ENCODE peak calls at places on chromosomes 2 and 18, in ten cellular contexts. Y is Panc1; B is NCI-H1092 treated with DMSO at 0.1 percent for 48 hours; X is endothelial cell; K is fibroblast of villous mesenchyme; J is neural crest cell; A is naive thymus-derived CD8-positive, alpha-beta T cell; H is ACHN; D is naive B cell; Z is amygdala. O is an unnamed sample.

GRCh38 chr2:19541884-19542283 is 183.5 kb upstream of the OSR1 start:
- DNase-seq in Y (no peak), B (peak), X (no peak), K (no peak), J (no peak), A (no peak), H (peak), D (no peak), Z (no peak), O (no peak)

GRCh38 chr18:34718610-34719009 is 8.5 kb downstream of the DTNA start:
- DNase-seq in Y (no peak), B (no peak), X (no peak), K (peak), J (no peak), A (no peak), H (no peak), D (no peak), Z (no peak), O (no peak)

GRCh38 chr18:28065793-28066186 is 111.1 kb downstream of the CDH2 start:
- DNase-seq in Y (no peak), B (no peak), X (no peak), K (no peak), J (no peak), A (no peak), H (no peak), D (no peak), Z (no peak), O (no peak)

GRCh38 chr2:50346104-50346503 is 685.8 kb downstream of the NRXN1 start:
- DNase-seq in Y (no peak), B (no peak), X (peak), K (no peak), J (peak), A (no peak), H (no peak), D (no peak), Z (no peak), O (no peak)

GRCh38 chr2:197888322-197888721 is 83.9 kb downstream of the PLCL1 start:
- DNase-seq in Y (no peak), B (no peak), X (no peak), K (no peak), J (no peak), A (no peak), H (no peak), D (no peak), Z (no peak), O (no peak)

GRCh38 chr2:60764736-60765534 is 8.9 kb downstream of the PAPOLG start:
- DNase-seq in Y (no peak), B (no peak), X (no peak), K (peak), J (no peak), A (no peak), H (no peak), D (no peak), Z (no peak), O (no peak)

GRCh38 chr2:102589444-102589843 is 29.9 kb upstream of the SLC9A2 start:
- DNase-seq in Y (no peak), B (no peak), X (no peak), K (no peak), J (no peak), A (no peak), H (no peak), D (no peak), Z (no peak), O (no peak)

GRCh38 chr2:128277961-128278681 is 40.5 kb downstream of the HS6ST1 start:
- DNase-seq in Y (no peak), B (no peak), X (no peak), K (no peak), J (no peak), A (no peak), H (no peak), D (no peak), Z (no peak), O (no peak)

GRCh38 chr2:180907731-180908130 is 72.7 kb upstream of the UBE2E3 start:
- DNase-seq in Y (no peak), B (no peak), X (no peak), K (no peak), J (no peak), A (no peak), H (peak), D (no peak), Z (no peak), O (peak)

GRCh38 chr18:74507120-74507881 is 11.1 kb downstream of the CNDP2 start:
- DNase-seq in Y (no peak), B (no peak), X (no peak), K (no peak), J (no peak), A (no peak), H (no peak), D (no peak), Z (no peak), O (no peak)

GRCh38 chr2:226124548-226125011 is 675.0 kb downstream of the IRS1 start:
- DNase-seq in Y (no peak), B (no peak), X (peak), K (peak), J (no peak), A (no peak), H (no peak), D (no peak), Z (no peak), O (no peak)

GRCh38 chr2:30629866-30630265 is 177.4 kb downstream of the CAPN13 start:
- DNase-seq in Y (no peak), B (no peak), X (no peak), K (peak), J (no peak), A (no peak), H (peak), D (no peak), Z (no peak), O (no peak)

GRCh38 chr2:134705861-134706586 is 12.8 kb downstream of the TMEM163 start:
- DNase-seq in Y (no peak), B (no peak), X (peak), K (no peak), J (peak), A (no peak), H (no peak), D (no peak), Z (no peak), O (no peak)

GRCh38 chr2:215654177-215654850 is 218.4 kb upstream of the FN1 start:
- DNase-seq in Y (no peak), B (no peak), X (no peak), K (peak), J (no peak), A (no peak), H (no peak), D (no peak), Z (no peak), O (no peak)

GRCh38 chr2:240249423-240250149 is 109.1 kb upstream of the OTOS start:
- DNase-seq in Y (no peak), B (no peak), X (no peak), K (no peak), J (peak), A (no peak), H (no peak), D (no peak), Z (peak), O (no peak)

GRCh38 chr18:53442415-53442783 is 782.1 kb downstream of the MBD2 start:
- DNase-seq in Y (no peak), B (no peak), X (no peak), K (no peak), J (no peak), A (no peak), H (no peak), D (no peak), Z (no peak), O (no peak)

GRCh38 chr2:111116843-111117665 is 3.7 kb upstream of the BCL2L11 start:
- DNase-seq in Y (peak), B (peak), X (peak), K (peak), J (peak), A (peak), H (peak), D (peak), Z (peak), O (peak)

GRCh38 chr2:217077841-217078407 is 218.1 kb upstream of the TNP1 start:
- DNase-seq in Y (no peak), B (no peak), X (no peak), K (no peak), J (no peak), A (no peak), H (peak), D (no peak), Z (no peak), O (no peak)

GRCh38 chr2:147110317-147110716 is 734.5 kb upstream of the ACVR2A start:
- DNase-seq in Y (no peak), B (peak), X (no peak), K (no peak), J (no peak), A (no peak), H (peak), D (no peak), Z (no peak), O (no peak)

GRCh38 chr2:120604767-120605166 is 130.9 kb upstream of the GLI2 start:
- DNase-seq in Y (no peak), B (no peak), X (no peak), K (no peak), J (no peak), A (no peak), H (no peak), D (no peak), Z (no peak), O (no peak)

GRCh38 chr2:39728941-39729351 is 50.1 kb downstream of the THUMPD2 start:
- DNase-seq in Y (no peak), B (peak), X (peak), K (peak), J (peak), A (no peak), H (peak), D (peak), Z (no peak), O (peak)

GRCh38 chr2:218853766-218854165 is 5.8 kb upstream of the WNT6 start:
- DNase-seq in Y (no peak), B (no peak), X (no peak), K (peak), J (no peak), A (no peak), H (peak), D (no peak), Z (no peak), O (peak)

GRCh38 chr2:46122318-46122970 is 174.8 kb upstream of the EPAS1 start:
- DNase-seq in Y (no peak), B (no peak), X (no peak), K (peak), J (no peak), A (no peak), H (no peak), D (no peak), Z (no peak), O (no peak)